ENCODE peak calls at places on chromosome 19, in eight cellular contexts. O is EL; W is NCI-H774; Q is effector memory CD4-positive, alpha-beta T cell; B is left ventricle myocardium superior; R is stimulated activated CD8-positive, alpha-beta memory T cell treated with anti-CD3 and anti-CD28 coated beads, Interleukin-12 subunit alpha, Interleukin-12 subunit beta, amount 100 ng/mL, for 1 hour; S is CD4-positive, CD25-positive, alpha-beta regulatory T cell; G is anterior cingulate cortex. P is an unnamed sample.

GRCh38 chr19:39752390-39752789 is 14.6 kb upstream of the CLC start:
- DNase-seq in O (no peak), W (no peak), Q (no peak), B (no peak), R (no peak), S (no peak), G (no peak), P (no peak)

GRCh38 chr19:58575183-58576041 is 2.3 kb upstream of the MZF1 start:
- DNase-seq in O (peak), W (no peak), Q (peak), B (peak), R (peak), S (peak), G (no peak), P (peak)

GRCh38 chr19:11408591-11408990 is 10.5 kb downstream of the RGL3 start:
- DNase-seq in O (no peak), W (no peak), Q (no peak), B (no peak), R (no peak), S (no peak), G (no peak), P (no peak)

GRCh38 chr19:35459414-35460082 is 11.5 kb downstream of the FFAR2 start:
- DNase-seq in O (no peak), W (no peak), Q (no peak), B (peak), R (no peak), S (no peak), G (no peak), P (peak)

GRCh38 chr19:1567848-1568227 is 287 bp downstream of the MEX3D start:
- DNase-seq in O (no peak), W (no peak), Q (no peak), B (no peak), R (no peak), S (no peak), G (no peak), P (no peak)

GRCh38 chr19:48659768-48660167 is 13.0 kb downstream of the NTN5 start:
- DNase-seq in O (no peak), W (peak), Q (no peak), B (no peak), R (no peak), S (no peak), G (no peak), P (no peak)

GRCh38 chr19:30857388-30857787 is 485.2 kb downstream of the ZNF536 start:
- DNase-seq in O (no peak), W (no peak), Q (no peak), B (no peak), R (no peak), S (no peak), G (no peak), P (no peak)

GRCh38 chr19:55447421-55448174 is 4.5 kb upstream of the SHISA7 start:
- DNase-seq in O (peak), W (no peak), Q (no peak), B (no peak), R (no peak), S (no peak), G (peak), P (no peak)

GRCh38 chr19:16441661-16442071 is 30.1 kb downstream of the EPS15L1 start:
- DNase-seq in O (no peak), W (peak), Q (no peak), B (no peak), R (no peak), S (no peak), G (no peak), P (peak)

GRCh38 chr19:40433391-40434216 is 7.8 kb upstream of the SERTAD1 start:
- DNase-seq in O (peak), W (peak), Q (peak), B (peak), R (peak), S (peak), G (peak), P (peak)

GRCh38 chr19:9008667-9009066 is 1.5 kb downstream of the MUC16 start:
- DNase-seq in O (no peak), W (no peak), Q (no peak), B (no peak), R (no peak), S (no peak), G (no peak), P (no peak)

GRCh38 chr19:12802267-12803106 is 618 bp downstream of the THSD8 start:
- DNase-seq in O (no peak), W (no peak), Q (no peak), B (no peak), R (no peak), S (no peak), G (no peak), P (no peak)

GRCh38 chr19:3700242-3701032 is at the start of gene PIP5K1C:
- DNase-seq in O (peak), W (peak), Q (peak), B (peak), R (peak), S (peak), G (peak), P (peak)

GRCh38 chr19:1864480-1865171 is 1.2 kb upstream of the KLF16 start:
- DNase-seq in O (peak), W (peak), Q (peak), B (peak), R (no peak), S (no peak), G (no peak), P (peak)

GRCh38 chr19:33868821-33869412 is 72.2 kb downstream of the KCTD15 start:
- DNase-seq in O (peak), W (no peak), Q (no peak), B (peak), R (no peak), S (no peak), G (no peak), P (peak)

GRCh38 chr19:6760606-6761005 is 6.6 kb downstream of the SH2D3A start:
- DNase-seq in O (no peak), W (no peak), Q (no peak), B (no peak), R (no peak), S (no peak), G (no peak), P (no peak)

GRCh38 chr19:38739440-38740251 is 4.6 kb downstream of the CAPN12 start:
- DNase-seq in O (peak), W (no peak), Q (no peak), B (no peak), R (no peak), S (no peak), G (no peak), P (no peak)

GRCh38 chr19:16849168-16849567 is 20.0 kb downstream of the SIN3B start:
- DNase-seq in O (peak), W (no peak), Q (no peak), B (no peak), R (no peak), S (no peak), G (no peak), P (no peak)

GRCh38 chr19:32652893-32653625 is 21.9 kb downstream of the ANKRD27 start:
- DNase-seq in O (peak), W (no peak), Q (no peak), B (peak), R (no peak), S (no peak), G (peak), P (peak)

GRCh38 chr19:51441410-51442390 is 16.6 kb downstream of the SIGLEC8 start:
- DNase-seq in O (no peak), W (no peak), Q (peak), B (no peak), R (peak), S (peak), G (no peak), P (peak)

GRCh38 chr19:18266863-18267686 is 7.2 kb downstream of the IQCN start:
- DNase-seq in O (no peak), W (no peak), Q (no peak), B (no peak), R (no peak), S (no peak), G (no peak), P (no peak)

GRCh38 chr19:13507053-13507611 is 853 bp upstream of the CACNA1A start:
- DNase-seq in O (peak), W (no peak), Q (no peak), B (no peak), R (no peak), S (no peak), G (peak), P (no peak)

GRCh38 chr19:1646931-1647663 is 5.3 kb downstream of the TCF3 start:
- DNase-seq in O (no peak), W (no peak), Q (no peak), B (peak), R (no peak), S (no peak), G (no peak), P (no peak)

GRCh38 chr19:27716922-27717321 is 1496.0 kb downstream of the UQCRFS1 start:
- DNase-seq in O (no peak), W (no peak), Q (no peak), B (no peak), R (no peak), S (no peak), G (no peak), P (no peak)

GRCh38 chr19:33393286-33394005 is 19.9 kb downstream of the CEBPG start:
- DNase-seq in O (no peak), W (no peak), Q (no peak), B (peak), R (no peak), S (no peak), G (no peak), P (peak)

GRCh38 chr19:36265856-36266374 is 51.0 kb downstream of the ZNF146 start:
- DNase-seq in O (no peak), W (no peak), Q (no peak), B (no peak), R (no peak), S (no peak), G (no peak), P (no peak)

GRCh38 chr19:2083174-2083854 is 12.8 kb downstream of the MOB3A start:
- DNase-seq in O (no peak), W (peak), Q (peak), B (no peak), R (peak), S (peak), G (no peak), P (no peak)

GRCh38 chr19:8336665-8337064 is 6.4 kb downstream of the KANK3 start:
- DNase-seq in O (no peak), W (no peak), Q (no peak), B (no peak), R (no peak), S (no peak), G (no peak), P (no peak)

GRCh38 chr19:15234525-15235130 is 2.4 kb upstream of the EPHX3 start:
- DNase-seq in O (no peak), W (no peak), Q (no peak), B (no peak), R (no peak), S (no peak), G (no peak), P (no peak)

GRCh38 chr19:1354496-1355257 is 29.0 kb upstream of the NDUFS7 start:
- DNase-seq in O (peak), W (peak), Q (peak), B (peak), R (peak), S (peak), G (peak), P (peak)

GRCh38 chr19:18433039-18433691 is 4.8 kb downstream of the ISYNA1 start:
- DNase-seq in O (no peak), W (no peak), Q (no peak), B (peak), R (peak), S (no peak), G (no peak), P (peak)

GRCh38 chr19:49835562-49835961 is 15.4 kb upstream of the PTOV1 start:
- DNase-seq in O (no peak), W (no peak), Q (no peak), B (no peak), R (no peak), S (no peak), G (no peak), P (no peak)

GRCh38 chr19:42657551-42657950 is 62.8 kb upstream of the CEACAM8 start:
- DNase-seq in O (peak), W (no peak), Q (no peak), B (no peak), R (no peak), S (no peak), G (no peak), P (no peak)

GRCh38 chr19:5046339-5047039 is 77.6 kb downstream of the KDM4B start:
- DNase-seq in O (peak), W (peak), Q (no peak), B (peak), R (no peak), S (no peak), G (peak), P (peak)

GRCh38 chr19:53809518-53810186 is 14.5 kb downstream of the NLRP12 start:
- DNase-seq in O (no peak), W (no peak), Q (no peak), B (peak), R (no peak), S (no peak), G (no peak), P (no peak)

GRCh38 chr19:9911524-9911923 is 24.8 kb downstream of the OLFM2 start:
- DNase-seq in O (no peak), W (no peak), Q (no peak), B (no peak), R (no peak), S (no peak), G (no peak), P (no peak)

GRCh38 chr19:16259385-16260159 is 61.9 kb downstream of the AP1M1 start:
- DNase-seq in O (no peak), W (no peak), Q (no peak), B (peak), R (no peak), S (no peak), G (no peak), P (peak)